ENCODE peak calls at places on chromosome 7, in ten cellular contexts. Z is fibroblast of lung; Q is esophagus squamous epithelium; R is GM23338; T is CD8-positive, alpha-beta T cell; V is Peyer's patch; B is cardiac muscle cell; F is endodermal cell; M is adrenal gland; H is prostate gland. P is an unnamed sample.

GRCh38 chr7:152675761-152676636 is at the start of gene XRCC2:
- DNase-seq in Z (peak; percentile 76), Q (peak; percentile 50), R (peak; percentile 90), T (peak; percentile 96), V (peak; percentile 96), B (peak; percentile 94), F (peak; percentile 97), M (peak; percentile 93), H (peak; percentile 87), P (peak; percentile 90)

GRCh38 chr7:16404631-16405030 is 16.7 kb downstream of the CRPPA start:
- DNase-seq in Z (no peak), Q (no peak), R (no peak), T (no peak), V (no peak), B (no peak), F (no peak), M (no peak), H (no peak), P (no peak)

GRCh38 chr7:133682364-133683181 is 429.7 kb downstream of the EXOC4 start:
- DNase-seq in Z (no peak), Q (no peak), R (no peak), T (no peak), V (no peak), B (no peak), F (no peak), M (no peak), H (no peak), P (no peak)

GRCh38 chr7:5390918-5391317 is 32.7 kb downstream of the TNRC18 start:
- DNase-seq in Z (no peak), Q (no peak), R (no peak), T (no peak), V (no peak), B (no peak), F (no peak), M (no peak), H (no peak), P (no peak)

GRCh38 chr7:45622058-45622457 is 47.9 kb downstream of the ADCY1 start:
- DNase-seq in Z (no peak), Q (no peak), R (peak; percentile 35), T (no peak), V (no peak), B (no peak), F (no peak), M (no peak), H (no peak), P (no peak)

GRCh38 chr7:84783161-84783803 is 403.6 kb downstream of the SEMA3D start:
- DNase-seq in Z (peak; percentile 14), Q (no peak), R (peak; percentile 5), T (no peak), V (no peak), B (peak; percentile 48), F (no peak), M (peak; percentile 8), H (no peak), P (no peak)

GRCh38 chr7:25098096-25099046 is 26.7 kb downstream of the CYCS start:
- DNase-seq in Z (peak; percentile 57), Q (no peak), R (peak; percentile 83), T (peak; percentile 41), V (peak; percentile 51), B (peak; percentile 80), F (peak; percentile 81), M (peak; percentile 59), H (peak; percentile 43), P (no peak)

GRCh38 chr7:41573017-41573416 is 129.9 kb downstream of the INHBA start:
- DNase-seq in Z (peak; percentile 73), Q (no peak), R (no peak), T (no peak), V (no peak), B (peak; percentile 13), F (no peak), M (no peak), H (no peak), P (no peak)

DNA sequence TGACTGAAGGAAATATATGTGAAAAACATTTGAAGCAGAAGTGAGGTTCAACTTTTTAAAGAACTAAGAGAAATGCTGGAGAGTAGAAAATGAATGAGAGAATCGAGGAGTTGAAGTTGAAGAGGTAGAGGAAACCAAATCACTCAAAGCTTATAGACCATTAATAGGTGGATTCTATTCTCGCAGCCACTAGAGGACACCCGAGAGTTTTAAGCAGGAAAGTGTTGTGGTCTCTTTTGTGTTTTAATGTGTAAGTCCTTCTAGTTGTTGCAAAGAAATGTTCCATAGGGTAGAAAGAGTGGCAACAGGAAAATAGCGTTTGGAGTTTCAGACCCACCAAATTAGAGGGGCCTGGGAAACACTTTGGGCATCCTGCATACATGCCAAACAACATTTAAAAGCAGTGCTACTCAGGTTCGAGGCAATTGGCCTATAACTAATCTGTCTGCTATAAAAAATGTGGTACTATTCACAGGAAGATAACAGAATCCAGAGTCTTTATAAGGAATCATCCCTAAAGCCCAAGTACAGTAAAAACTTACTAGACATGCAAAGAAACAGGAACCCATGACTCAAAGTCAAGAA is 75.3 kb upstream of the TAS2R16 start:
- DNase-seq in Z (peak; percentile 8), Q (no peak), R (peak; percentile 54), T (no peak), V (no peak), B (peak; percentile 13), F (peak; percentile 59), M (no peak), H (no peak), P (no peak)
- TF ChIP-seq CTCF in Z (peak; percentile 43), Q (no peak), R (peak; percentile 53), T (no peak), V (peak; percentile 24), B (peak; percentile 18), F (peak; percentile 75), M (no peak), H (no peak), P (no peak)

GRCh38 chr7:100806276-100806675 is 21.0 kb downstream of the EPHB4 start:
- DNase-seq in Z (no peak), Q (no peak), R (no peak), T (no peak), V (no peak), B (no peak), F (no peak), M (no peak), H (no peak), P (no peak)

GRCh38 chr7:100801833-100802568 is 25.3 kb downstream of the EPHB4 start:
- DNase-seq in Z (peak; percentile 91), Q (no peak), R (no peak), T (no peak), V (peak; percentile 83), B (peak; percentile 76), F (no peak), M (peak; percentile 96), H (peak; percentile 90), P (peak; percentile 85)

GRCh38 chr7:100802951-100803350 is 24.4 kb downstream of the EPHB4 start:
- DNase-seq in Z (no peak), Q (no peak), R (no peak), T (no peak), V (no peak), B (no peak), F (no peak), M (no peak), H (no peak), P (no peak)

GRCh38 chr7:100803398-100804161 is 23.7 kb downstream of the EPHB4 start:
- DNase-seq in Z (peak; percentile 85), Q (peak; percentile 24), R (peak; percentile 87), T (peak; percentile 6), V (peak; percentile 65), B (peak; percentile 93), F (peak; percentile 89), M (peak; percentile 95), H (peak; percentile 93), P (peak; percentile 77)

DNA sequence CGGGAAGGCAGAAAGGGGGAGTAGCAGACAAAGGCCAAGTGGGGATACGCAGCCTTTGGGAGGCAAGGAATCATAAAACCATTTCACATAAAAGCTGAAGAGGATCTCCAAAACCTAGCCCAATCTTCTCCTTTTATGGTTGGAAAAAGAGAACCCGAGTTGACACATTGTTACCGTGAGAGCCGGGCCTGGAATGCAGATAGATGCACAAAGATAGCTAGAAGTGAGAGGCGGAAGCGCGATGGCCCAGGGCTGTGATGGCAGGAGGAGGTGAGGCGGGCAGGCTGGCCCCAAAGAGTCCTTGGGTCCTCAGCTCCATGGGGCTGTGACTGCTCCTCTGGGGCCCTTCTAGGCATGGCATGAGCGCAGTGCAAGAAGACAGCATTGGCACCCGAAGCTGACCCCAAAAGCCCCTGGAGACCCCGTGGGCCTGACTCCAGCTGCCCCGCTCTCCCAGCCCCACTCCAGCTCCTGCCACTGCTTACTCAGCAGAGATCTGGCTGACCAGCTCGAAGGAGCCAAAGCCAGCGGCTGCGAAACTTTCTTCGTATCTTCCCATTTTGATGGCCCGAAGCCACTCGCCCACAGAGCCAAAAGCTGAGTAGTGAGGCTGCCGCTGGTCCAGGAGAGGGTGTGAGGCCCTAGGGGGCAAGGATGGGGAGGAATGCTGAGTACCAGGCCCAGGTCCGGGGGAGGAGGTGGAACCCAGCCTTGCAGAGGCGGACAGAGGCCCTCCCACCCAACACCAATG is 22.5 kb downstream of the EPHB4 start:
- DNase-seq in Z (no peak), Q (no peak), R (no peak), T (no peak), V (no peak), B (no peak), F (no peak), M (no peak), H (peak; percentile 43), P (no peak)
- H3K4me1 ChIP-seq in Z (peaks cover 20% of the 10 kb centered on the region), Q (peaks cover 72% of the 10 kb centered on the region), R (no peaks in the 10 kb centered on the region), T (no peaks in the 10 kb centered on the region), V (no peaks in the 10 kb centered on the region), B (no peaks in the 10 kb centered on the region), F (no peaks in the 10 kb centered on the region), M (peaks cover 57% of the 10 kb centered on the region), H (peaks cover 12% of the 10 kb centered on the region), P (peaks cover 24% of the 10 kb centered on the region)

GRCh38 chr7:37921876-37922275 is 1.4 kb downstream of the EPDR1 start:
- DNase-seq in Z (no peak), Q (no peak), R (no peak), T (no peak), V (no peak), B (no peak), F (no peak), M (no peak), H (no peak), P (no peak)
- H3K4me3 ChIP-seq in Z (no peak overlapping the region), Q (no peak overlapping the region), R (peak overlapping the region; percentile 85), T (no peak overlapping the region), V (no peak overlapping the region), B (peak overlapping the region; percentile 55), F (no peak overlapping the region), M (peak overlapping the region; percentile 59), H (no peak overlapping the region), P (peak overlapping the region; percentile 57)

GRCh38 chr7:116240021-116240659 is 29.8 kb downstream of the TES start:
- DNase-seq in Z (no peak), Q (no peak), R (no peak), T (no peak), V (no peak), B (no peak), F (no peak), M (peak; percentile 22), H (no peak), P (no peak)

GRCh38 chr7:116242759-116243158 is 32.4 kb downstream of the TES start:
- DNase-seq in Z (no peak), Q (no peak), R (no peak), T (no peak), V (no peak), B (no peak), F (no peak), M (no peak), H (no peak), P (no peak)

GRCh38 chr7:116239434-116239833 is 29.1 kb downstream of the TES start:
- DNase-seq in Z (no peak), Q (no peak), R (no peak), T (no peak), V (no peak), B (no peak), F (no peak), M (no peak), H (no peak), P (no peak)

GRCh38 chr7:116241296-116241695 is 31.0 kb downstream of the TES start:
- DNase-seq in Z (peak; percentile 59), Q (no peak), R (no peak), T (no peak), V (no peak), B (no peak), F (no peak), M (no peak), H (no peak), P (no peak)

DNA sequence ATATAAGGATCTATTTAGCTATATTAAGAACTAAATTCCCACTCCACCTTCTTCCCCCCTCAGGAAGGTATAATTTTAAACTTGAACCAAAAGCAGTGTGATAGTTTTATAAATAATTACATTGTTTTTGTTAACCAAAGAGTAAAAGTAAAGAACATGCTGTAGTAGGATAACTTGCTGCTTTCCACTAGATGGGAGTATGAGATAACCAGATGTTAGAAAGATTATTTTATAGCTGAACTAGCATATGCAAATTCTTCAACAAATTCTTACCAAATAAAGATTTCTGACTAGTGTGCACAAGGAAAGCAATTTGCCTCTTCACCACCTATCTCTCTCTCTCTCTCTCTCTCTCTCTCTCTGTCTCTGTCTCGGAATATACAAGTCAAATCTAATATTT is 31.8 kb downstream of the TES start:
- DNase-seq in Z (no peak), Q (no peak), R (no peak), T (no peak), V (no peak), B (no peak), F (no peak), M (no peak), H (no peak), P (no peak)
- TF ChIP-seq CTCF in Z (peak; percentile 37), Q (no peak), R (no peak), T (no peak), V (no peak), B (no peak), F (no peak), M (no peak), H (no peak), P (no peak)

P was measured in left lung.